ENCODE peak calls at places on chromosomes 12 and 14, in four cellular contexts. One of them, this sample, is unnamed.

GRCh38 chr14:71529855-71530254 is 402.4 kb upstream of the RGS6 start:
- DNase-seq in HS-27A: no peak
- DNase-seq in fibroblast of mammary gland: peak
- DNase-seq in lower lobe of right lung: no peak
- DNase-seq in this sample: peak

GRCh38 chr12:39239484-39240143 is 203.3 kb downstream of the KIF21A start:
- DNase-seq in fibroblast of mammary gland: no peak
- DNase-seq in lower lobe of right lung: no peak
- DNase-seq in HS-27A: no peak
- DNase-seq in this sample: no peak

GRCh38 chr14:100384819-100385813 is 62.0 kb downstream of the SLC25A47 start:
- DNase-seq in HS-27A: no peak
- DNase-seq in lower lobe of right lung: no peak
- DNase-seq in fibroblast of mammary gland: peak
- DNase-seq in this sample: peak

GRCh38 chr14:33134975-33135374 is 196.3 kb downstream of the NPAS3 start:
- DNase-seq in lower lobe of right lung: no peak
- DNase-seq in fibroblast of mammary gland: peak
- DNase-seq in HS-27A: no peak
- DNase-seq in this sample: no peak

GRCh38 chr14:52318057-52318456 is 3.9 kb downstream of the PTGER2 start:
- DNase-seq in fibroblast of mammary gland: no peak
- DNase-seq in lower lobe of right lung: no peak
- DNase-seq in HS-27A: no peak
- DNase-seq in this sample: no peak

GRCh38 chr14:102058146-102058545 is 28.7 kb downstream of the HSP90AA1 start:
- DNase-seq in lower lobe of right lung: no peak
- DNase-seq in HS-27A: no peak
- DNase-seq in fibroblast of mammary gland: no peak
- DNase-seq in this sample: no peak

GRCh38 chr14:53310412-53310811 is 157.3 kb upstream of the DDHD1 start:
- DNase-seq in fibroblast of mammary gland: no peak
- DNase-seq in HS-27A: no peak
- DNase-seq in lower lobe of right lung: no peak
- DNase-seq in this sample: no peak

GRCh38 chr14:70289138-70289537 is 70.3 kb downstream of the COX16 start:
- DNase-seq in lower lobe of right lung: no peak
- DNase-seq in fibroblast of mammary gland: no peak
- DNase-seq in HS-27A: no peak
- DNase-seq in this sample: no peak

GRCh38 chr14:24297190-24297964 is 2.2 kb downstream of the DHRS1 start:
- DNase-seq in fibroblast of mammary gland: peak
- DNase-seq in lower lobe of right lung: no peak
- DNase-seq in HS-27A: no peak
- DNase-seq in this sample: no peak

GRCh38 chr12:34257093-34257492 is 234.8 kb downstream of the ALG10 start:
- DNase-seq in fibroblast of mammary gland: no peak
- DNase-seq in lower lobe of right lung: no peak
- DNase-seq in HS-27A: no peak
- DNase-seq in this sample: no peak

GRCh38 chr12:130454296-130454695 is 116.6 kb downstream of the PIWIL1 start:
- DNase-seq in lower lobe of right lung: no peak
- DNase-seq in fibroblast of mammary gland: no peak
- DNase-seq in HS-27A: no peak
- DNase-seq in this sample: no peak

GRCh38 chr12:70556179-70556869 is 80.9 kb downstream of the PTPRB start:
- DNase-seq in fibroblast of mammary gland: no peak
- DNase-seq in lower lobe of right lung: no peak
- DNase-seq in HS-27A: no peak
- DNase-seq in this sample: no peak

GRCh38 chr12:3222935-3223334 is 145.8 kb downstream of the TSPAN9 start:
- DNase-seq in fibroblast of mammary gland: no peak
- DNase-seq in HS-27A: no peak
- DNase-seq in lower lobe of right lung: no peak
- DNase-seq in this sample: no peak

GRCh38 chr12:100544165-100544564 is 29.3 kb upstream of the GAS2L3 start:
- DNase-seq in lower lobe of right lung: no peak
- DNase-seq in HS-27A: no peak
- DNase-seq in fibroblast of mammary gland: peak
- DNase-seq in this sample: no peak

GRCh38 chr12:105852958-105853357 is 285.8 kb downstream of the NUAK1 start:
- DNase-seq in HS-27A: no peak
- DNase-seq in lower lobe of right lung: no peak
- DNase-seq in fibroblast of mammary gland: no peak
- DNase-seq in this sample: peak

GRCh38 chr12:132397934-132398385 is 68.6 kb upstream of the GALNT9 start:
- DNase-seq in lower lobe of right lung: peak
- DNase-seq in HS-27A: no peak
- DNase-seq in fibroblast of mammary gland: no peak
- DNase-seq in this sample: no peak

GRCh38 chr14:105092912-105093425 is 27.7 kb upstream of the GPR132 start:
- DNase-seq in lower lobe of right lung: peak
- DNase-seq in HS-27A: no peak
- DNase-seq in fibroblast of mammary gland: no peak
- DNase-seq in this sample: peak

GRCh38 chr14:90797451-90797850 is 18.8 kb downstream of the TTC7B start:
- DNase-seq in HS-27A: no peak
- DNase-seq in fibroblast of mammary gland: peak
- DNase-seq in lower lobe of right lung: no peak
- DNase-seq in this sample: peak

GRCh38 chr12:14647028-14647750 is 49.2 kb downstream of the GUCY2C start:
- DNase-seq in lower lobe of right lung: no peak
- DNase-seq in HS-27A: no peak
- DNase-seq in fibroblast of mammary gland: no peak
- DNase-seq in this sample: no peak

GRCh38 chr12:52975204-52975603 is 26.3 kb downstream of the KRT18 start:
- DNase-seq in fibroblast of mammary gland: no peak
- DNase-seq in lower lobe of right lung: no peak
- DNase-seq in HS-27A: no peak
- DNase-seq in this sample: no peak

GRCh38 chr12:40001406-40001805 is 104.5 kb downstream of the SLC2A13 start:
- DNase-seq in HS-27A: no peak
- DNase-seq in lower lobe of right lung: no peak
- DNase-seq in fibroblast of mammary gland: no peak
- DNase-seq in this sample: no peak

GRCh38 chr14:81402123-81402495 is 2.0 kb upstream of the STON2 start:
- DNase-seq in HS-27A: no peak
- DNase-seq in fibroblast of mammary gland: peak
- DNase-seq in lower lobe of right lung: no peak
- DNase-seq in this sample: peak

GRCh38 chr12:113184098-113184899 is 979 bp downstream of the DDX54 start:
- DNase-seq in lower lobe of right lung: peak
- DNase-seq in HS-27A: peak
- DNase-seq in fibroblast of mammary gland: no peak
- DNase-seq in this sample: no peak

GRCh38 chr12:97022831-97023230 is 115.8 kb downstream of the NEDD1 start:
- DNase-seq in lower lobe of right lung: no peak
- DNase-seq in fibroblast of mammary gland: no peak
- DNase-seq in HS-27A: no peak
- DNase-seq in this sample: no peak

GRCh38 chr12:26799741-26800140 is 33.3 kb downstream of the ITPR2 start:
- DNase-seq in fibroblast of mammary gland: no peak
- DNase-seq in HS-27A: no peak
- DNase-seq in lower lobe of right lung: no peak
- DNase-seq in this sample: no peak

GRCh38 chr12:92297932-92298681 is 152.5 kb upstream of the BTG1 start:
- DNase-seq in fibroblast of mammary gland: peak
- DNase-seq in lower lobe of right lung: no peak
- DNase-seq in HS-27A: peak
- DNase-seq in this sample: peak

GRCh38 chr12:63821781-63822251 is 22.7 kb upstream of the SRGAP1 start:
- DNase-seq in fibroblast of mammary gland: peak
- DNase-seq in HS-27A: no peak
- DNase-seq in lower lobe of right lung: peak
- DNase-seq in this sample: peak

GRCh38 chr12:131061041-131061806 is 107.5 kb downstream of the ADGRD1 start:
- DNase-seq in lower lobe of right lung: peak
- DNase-seq in fibroblast of mammary gland: no peak
- DNase-seq in HS-27A: no peak
- DNase-seq in this sample: no peak

GRCh38 chr14:101501858-101502615 is 59.3 kb upstream of the DIO3 start:
- DNase-seq in HS-27A: no peak
- DNase-seq in fibroblast of mammary gland: no peak
- DNase-seq in lower lobe of right lung: no peak
- DNase-seq in this sample: no peak

GRCh38 chr14:88189040-88189839 is 133.8 kb downstream of the KCNK10 start:
- DNase-seq in HS-27A: peak
- DNase-seq in lower lobe of right lung: no peak
- DNase-seq in fibroblast of mammary gland: peak
- DNase-seq in this sample: peak

GRCh38 chr12:125399489-125399888 is 334.3 kb downstream of the AACS start:
- DNase-seq in fibroblast of mammary gland: no peak
- DNase-seq in lower lobe of right lung: no peak
- DNase-seq in HS-27A: no peak
- DNase-seq in this sample: no peak

GRCh38 chr14:91869556-91869955 is 2.2 kb upstream of the TC2N start:
- DNase-seq in HS-27A: no peak
- DNase-seq in fibroblast of mammary gland: no peak
- DNase-seq in lower lobe of right lung: no peak
- DNase-seq in this sample: no peak

GRCh38 chr14:68891851-68892660 is 87.0 kb downstream of the ACTN1 start:
- DNase-seq in fibroblast of mammary gland: peak
- DNase-seq in lower lobe of right lung: no peak
- DNase-seq in HS-27A: no peak
- DNase-seq in this sample: peak

GRCh38 chr12:108640802-108641445 is 7.2 kb upstream of the SELPLG start:
- DNase-seq in lower lobe of right lung: peak
- DNase-seq in HS-27A: no peak
- DNase-seq in fibroblast of mammary gland: peak
- DNase-seq in this sample: peak

GRCh38 chr12:108542320-108542719 is 18.7 kb downstream of the SART3 start:
- DNase-seq in fibroblast of mammary gland: no peak
- DNase-seq in lower lobe of right lung: no peak
- DNase-seq in HS-27A: no peak
- DNase-seq in this sample: peak

This sample was measured in AG10803.